ENCODE peak calls at places on chromosome 5, in four cellular contexts. B is AG04450, A is upper lobe of right lung, D is WTC11. T is an unnamed sample.

GRCh38 chr5:57002959-57003485 is 51.1 kb upstream of the MIER3 start:
- DNase-seq in B (no peak), A (no peak), D (no peak), T (no peak)

GRCh38 chr5:98365126-98365525 is 408.3 kb upstream of the RGMB start:
- DNase-seq in B (no peak), A (no peak), D (no peak), T (no peak)

GRCh38 chr5:10355071-10355889 is 1.8 kb downstream of the MARCHF6 start:
- DNase-seq in B (no peak), A (no peak), D (no peak), T (no peak)

GRCh38 chr5:80871541-80871961 is 88.6 kb upstream of the RASGRF2 start:
- DNase-seq in B (peak), A (no peak), D (no peak), T (no peak)

GRCh38 chr5:133763744-133764143 is 151.4 kb upstream of the FSTL4 start:
- DNase-seq in B (no peak), A (no peak), D (no peak), T (no peak)

GRCh38 chr5:61401726-61402125 is 69.7 kb downstream of the ZSWIM6 start:
- DNase-seq in B (no peak), A (no peak), D (no peak), T (no peak)

GRCh38 chr5:59021286-59021673 is 438.4 kb downstream of the RAB3C start:
- DNase-seq in B (no peak), A (no peak), D (no peak), T (no peak)

GRCh38 chr5:41346609-41347008 is 133.3 kb upstream of the C6 start:
- DNase-seq in B (no peak), A (no peak), D (no peak), T (no peak)

GRCh38 chr5:180466316-180466715 is 27.9 kb upstream of the CNOT6 start:
- DNase-seq in B (no peak), A (peak), D (no peak), T (peak)

GRCh38 chr5:16970826-16971225 is 34.7 kb upstream of the MYO10 start:
- DNase-seq in B (no peak), A (no peak), D (no peak), T (no peak)

GRCh38 chr5:159094745-159095144 is 5.0 kb downstream of the EBF1 start:
- DNase-seq in B (no peak), A (no peak), D (peak), T (peak)

GRCh38 chr5:73296772-73297171 is 123.8 kb downstream of the TMEM174 start:
- DNase-seq in B (no peak), A (no peak), D (no peak), T (no peak)

GRCh38 chr5:123708074-123708806 is 196.3 kb downstream of the CSNK1G3 start:
- DNase-seq in B (peak), A (no peak), D (no peak), T (no peak)

GRCh38 chr5:176734756-176735342 is 75.5 kb upstream of the UNC5A start:
- DNase-seq in B (no peak), A (peak), D (no peak), T (peak)

GRCh38 chr5:171386861-171387254 is 791 bp upstream of the NPM1 start:
- DNase-seq in B (no peak), A (peak), D (no peak), T (no peak)

GRCh38 chr5:994821-995220 is 13.8 kb upstream of the NKD2 start:
- DNase-seq in B (no peak), A (peak), D (peak), T (peak)

GRCh38 chr5:147037517-147038205 is 159.1 kb upstream of the PPP2R2B start:
- DNase-seq in B (no peak), A (no peak), D (no peak), T (no peak)

GRCh38 chr5:161847896-161848510 is at the start of gene GABRA1:
- DNase-seq in B (no peak), A (no peak), D (peak), T (no peak)

GRCh38 chr5:173890195-173890951 is 2.2 kb downstream of the CPEB4 start:
- DNase-seq in B (no peak), A (no peak), D (peak), T (no peak)

GRCh38 chr5:76622076-76622475 is 1.1 kb downstream of the F2RL2 start:
- DNase-seq in B (no peak), A (no peak), D (no peak), T (no peak)

GRCh38 chr5:108974594-108974993 is 226.9 kb downstream of the FER start:
- DNase-seq in B (no peak), A (no peak), D (no peak), T (no peak)

GRCh38 chr5:158198636-158199035 is 339.7 kb upstream of the CLINT1 start:
- DNase-seq in B (no peak), A (no peak), D (no peak), T (no peak)

GRCh38 chr5:59485629-59486439 is 407.7 kb downstream of the PDE4D start:
- DNase-seq in B (no peak), A (no peak), D (no peak), T (no peak)

GRCh38 chr5:8517461-8517860 is 648.5 kb downstream of the MTRR start:
- DNase-seq in B (no peak), A (no peak), D (no peak), T (no peak)

GRCh38 chr5:137737349-137738256 is 1.7 kb upstream of the KLHL3 start:
- DNase-seq in B (no peak), A (no peak), D (no peak), T (no peak)

GRCh38 chr5:80070338-80071056 is 35.3 kb downstream of the THBS4 start:
- DNase-seq in B (no peak), A (no peak), D (no peak), T (no peak)

GRCh38 chr5:145859897-145860296 is 12.9 kb downstream of the GRXCR2 start:
- DNase-seq in B (no peak), A (no peak), D (no peak), T (no peak)
- TF ChIP-seq CTCF in B (peak), A (no peak), D (no peak), T (no peak)

GRCh38 chr5:132678735-132679134 is 4.9 kb downstream of the IL4 start:
- DNase-seq in B (no peak), A (no peak), D (no peak), T (no peak)

GRCh38 chr5:132675936-132676689 is 2.3 kb downstream of the IL4 start:
- DNase-seq in B (no peak), A (no peak), D (no peak), T (no peak)

GRCh38 chr5:132679166-132679565 is 5.4 kb downstream of the IL4 start:
- DNase-seq in B (no peak), A (no peak), D (no peak), T (no peak)

GRCh38 chr5:132677682-132678400 is 4.1 kb downstream of the IL4 start:
- DNase-seq in B (no peak), A (no peak), D (no peak), T (no peak)

GRCh38 chr5:132677191-132677590 is 3.4 kb downstream of the IL4 start:
- DNase-seq in B (peak), A (peak), D (peak), T (no peak)
- TF ChIP-seq CTCF in B (peak), A (peak), D (no peak), T (no peak)

GRCh38 chr5:132718544-132719312 is 18.6 kb downstream of the KIF3A start:
- DNase-seq in B (no peak), A (no peak), D (no peak), T (no peak)

DNA sequence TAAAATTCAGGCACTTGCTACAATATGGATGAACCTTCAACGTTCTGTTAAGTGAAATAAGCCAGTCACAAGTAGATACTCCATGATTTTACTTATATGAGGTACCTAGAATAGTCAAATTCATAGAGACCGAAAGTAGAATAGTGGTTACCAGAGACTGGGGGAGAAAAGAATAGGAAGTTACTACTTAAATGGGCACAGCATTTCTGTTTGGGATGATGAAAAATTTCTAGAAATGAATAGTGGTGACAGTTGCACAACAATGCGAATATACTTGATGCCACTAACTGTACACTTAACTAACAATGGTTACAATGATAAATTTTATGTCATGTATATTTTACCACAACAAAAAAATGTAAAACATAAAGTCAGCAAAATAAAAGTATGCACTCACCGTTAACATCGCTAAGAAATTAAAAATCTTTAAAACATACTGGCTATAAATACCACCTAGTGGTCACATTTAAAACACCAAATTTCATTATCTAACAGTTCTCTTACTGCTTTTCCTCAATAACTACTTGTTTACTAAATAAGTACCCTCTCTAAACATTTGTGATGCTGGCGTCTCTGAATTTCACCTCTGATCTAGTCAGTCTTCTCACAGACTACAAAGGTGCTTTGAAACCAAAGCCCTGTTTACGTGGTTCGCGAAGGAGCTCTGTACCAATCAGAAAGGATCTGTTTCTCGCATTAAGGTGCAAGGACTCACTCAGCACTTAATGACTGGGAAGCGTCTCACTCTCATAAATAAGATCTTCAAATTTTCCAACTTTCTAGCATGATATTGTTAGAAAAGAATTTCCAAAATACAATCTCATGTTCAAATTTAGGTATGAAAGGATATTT is 22.7 kb downstream of the KIF3A start:
- DNase-seq in B (no peak), A (no peak), D (no peak), T (no peak)
- TF ChIP-seq CTCF in B (peak), A (peak), D (no peak), T (peak)

GRCh38 chr5:126370796-126371718 is 52.2 kb upstream of the GRAMD2B start:
- DNase-seq in B (no peak), A (no peak), D (peak), T (no peak)
- TF ChIP-seq CTCF in B (no peak), A (no peak), D (no peak), T (no peak)

DNA sequence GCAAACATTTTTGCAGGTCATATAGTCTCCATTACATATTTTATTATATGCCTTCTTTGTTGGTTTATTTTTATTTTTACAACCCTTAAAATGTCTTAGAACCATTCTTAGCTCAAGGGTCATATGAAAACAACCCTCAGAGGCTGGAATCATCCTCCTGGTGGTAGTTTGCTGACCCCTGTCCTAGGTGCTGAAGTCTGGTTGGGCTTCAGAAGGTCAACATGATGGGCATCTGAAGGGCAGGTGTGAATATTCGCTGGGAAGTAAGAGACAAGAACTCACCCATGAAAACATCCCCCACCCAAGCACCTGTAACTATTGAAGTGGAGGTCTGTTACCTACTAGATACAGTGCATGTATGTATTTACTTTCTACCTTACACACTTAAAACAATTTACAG is 75.4 kb downstream of the OSMR start:
- DNase-seq in B (no peak), A (no peak), D (peak), T (no peak)
- TF ChIP-seq CTCF in B (no peak), A (no peak), D (no peak), T (no peak)

GRCh38 chr5:84088996-84089395 is 295.7 kb downstream of the EDIL3 start:
- DNase-seq in B (peak), A (no peak), D (no peak), T (no peak)
- TF ChIP-seq CTCF in B (peak), A (no peak), D (no peak), T (no peak)

GRCh38 chr5:168404366-168404765 is 81.9 kb upstream of the RARS1 start:
- DNase-seq in B (peak), A (no peak), D (no peak), T (no peak)
- TF ChIP-seq CTCF in B (no peak), A (no peak), D (no peak), T (no peak)

GRCh38 chr5:151408633-151409243 is 38.7 kb upstream of the SLC36A1 start:
- DNase-seq in B (no peak), A (no peak), D (no peak), T (no peak)

GRCh38 chr5:151405334-151405872 is 42.0 kb upstream of the SLC36A1 start:
- DNase-seq in B (no peak), A (no peak), D (no peak), T (no peak)

GRCh38 chr5:151406322-151406947 is 41.0 kb upstream of the SLC36A1 start:
- DNase-seq in B (no peak), A (no peak), D (peak), T (no peak)
- TF ChIP-seq CTCF in B (peak), A (peak), D (peak), T (no peak)

GRCh38 chr5:69364414-69364813 is 4.9 kb downstream of the AK6 start:
- DNase-seq in B (no peak), A (no peak), D (no peak), T (no peak)
- TF ChIP-seq CTCF in B (peak), A (no peak), D (no peak), T (no peak)

DNA sequence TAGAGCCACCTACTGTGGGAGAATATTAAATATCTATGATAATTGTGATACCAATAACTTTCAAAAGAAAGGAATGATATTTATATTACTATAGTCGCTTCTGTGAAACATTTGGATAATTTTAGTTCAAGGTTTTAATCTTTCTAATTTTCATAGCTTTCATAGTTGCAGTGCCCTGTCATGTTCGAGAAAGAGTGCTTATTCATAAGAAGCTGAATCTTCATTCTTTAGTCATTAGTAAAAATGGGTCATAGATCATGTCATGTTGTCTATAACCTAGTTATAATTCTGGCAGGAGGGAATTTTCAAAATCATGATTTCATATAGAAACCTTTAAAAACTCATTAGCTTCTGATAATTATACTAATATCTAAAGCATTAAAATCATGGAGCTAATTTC is 685.6 kb downstream of the CETN3 start:
- DNase-seq in B (no peak), A (no peak), D (no peak), T (no peak)
- TF ChIP-seq CTCF in B (no peak), A (no peak), D (no peak), T (no peak)

T was measured in suprapubic skin.